ENCODE peak calls at places on chromosome 5, in four cellular contexts. D is endothelial cell of umbilical vein, H is sigmoid colon, G is cardiac muscle cell. F is an unnamed sample.
A peak's percentile ranks its signal among the peaks of the same experiment; 100 is the strongest.

GRCh38 chr5:123855630-123856029 is 343.7 kb downstream of the CSNK1G3 start:
- DNase-seq in H (no peak), G (no peak), D (no peak), F (no peak)

GRCh38 chr5:19492861-19493260 is 495.1 kb downstream of the CDH18 start:
- DNase-seq in D (no peak), H (no peak), G (no peak), F (no peak)

GRCh38 chr5:157994271-157994691 is 135.3 kb upstream of the CLINT1 start:
- DNase-seq in H (no peak), D (no peak), G (no peak), F (no peak)

GRCh38 chr5:103216137-103216536 is 42.4 kb upstream of the MACIR start:
- DNase-seq in H (no peak), G (no peak), D (peak; percentile 59), F (no peak)

GRCh38 chr5:111762895-111763294 is 5.9 kb upstream of the NREP start:
- DNase-seq in D (peak; percentile 68), G (no peak), H (no peak), F (no peak)

GRCh38 chr5:156272139-156272538 is 54.8 kb upstream of the SGCD start:
- DNase-seq in D (no peak), G (no peak), H (no peak), F (no peak)

GRCh38 chr5:7884491-7885273 is 15.7 kb downstream of the MTRR start:
- DNase-seq in G (peak; percentile 60), D (no peak), H (no peak), F (no peak)

GRCh38 chr5:163105456-163105855 is 331.9 kb upstream of the CCNG1 start:
- DNase-seq in H (no peak), G (no peak), D (no peak), F (no peak)

GRCh38 chr5:178790371-178790770 is 59.9 kb upstream of the ZNF354A start:
- DNase-seq in G (no peak), H (peak; percentile 44), D (no peak), F (no peak)

GRCh38 chr5:77607324-77607723 is 31.2 kb downstream of the OTP start:
- DNase-seq in D (no peak), H (no peak), G (no peak), F (no peak)

GRCh38 chr5:154196955-154197652 is 6.6 kb downstream of the GALNT10 start:
- DNase-seq in D (peak; percentile 81), G (peak; percentile 52), H (no peak), F (no peak)

GRCh38 chr5:16464664-16465543 is 696 bp downstream of the ZNF622 start:
- DNase-seq in D (peak; percentile 6), G (no peak), H (no peak), F (peak; percentile 87)

GRCh38 chr5:89105836-89106235 is 222.9 kb upstream of the MEF2C start:
- DNase-seq in D (no peak), G (no peak), H (no peak), F (no peak)

GRCh38 chr5:157459715-157460599 is at the start of gene NIPAL4:
- DNase-seq in G (peak; percentile 38), H (peak; percentile 76), D (no peak), F (peak; percentile 86)

GRCh38 chr5:71586052-71586940 is 844 bp upstream of the MCCC2 start:
- DNase-seq in G (peak; percentile 49), D (peak; percentile 59), H (no peak), F (no peak)

GRCh38 chr5:81297531-81297930 is 3.9 kb upstream of the ZCCHC9 start:
- DNase-seq in D (no peak), G (no peak), H (no peak), F (no peak)

GRCh38 chr5:147539053-147539452 is 29.2 kb upstream of the DPYSL3 start:
- DNase-seq in H (no peak), D (peak; percentile 53), G (no peak), F (no peak)

GRCh38 chr5:131019601-131020315 is 145.3 kb downstream of the HINT1 start:
- DNase-seq in G (no peak), D (no peak), H (no peak), F (no peak)

DNA sequence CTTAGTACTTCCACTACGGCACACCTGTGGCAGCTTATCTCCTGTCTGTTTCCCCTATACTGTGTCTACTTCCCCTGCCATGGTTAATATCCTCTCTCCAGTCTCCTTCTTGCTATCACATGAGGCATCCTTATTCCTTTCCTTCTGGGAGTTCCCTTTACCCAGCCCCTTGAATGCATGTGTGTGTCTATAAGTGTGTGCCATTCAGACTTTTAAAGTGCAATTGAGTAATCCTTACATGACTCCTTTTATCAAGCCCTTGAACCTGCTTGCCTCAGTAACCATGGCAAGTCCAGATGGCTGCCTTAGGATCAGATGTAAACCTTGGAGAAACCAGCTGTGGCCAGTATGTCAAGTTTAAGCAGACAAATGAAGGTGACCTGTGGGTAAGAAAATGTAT is 142.2 kb downstream of the HINT1 start:
- DNase-seq in G (no peak), H (no peak), D (no peak), F (no peak)
- H3K4me1 ChIP-seq in G (no peaks in the 10 kb centered on the region), H (no peaks in the 10 kb centered on the region), D (no peaks in the 10 kb centered on the region), F (no peaks in the 10 kb centered on the region)

GRCh38 chr5:132303589-132303988 is 9.4 kb downstream of the SLC22A4 start:
- DNase-seq in G (no peak), H (no peak), D (no peak), F (no peak)

GRCh38 chr5:132299901-132300300 is 5.7 kb downstream of the SLC22A4 start:
- DNase-seq in D (no peak), G (no peak), H (no peak), F (no peak)

GRCh38 chr5:132300572-132301340 is 6.6 kb downstream of the SLC22A4 start:
- DNase-seq in H (no peak), D (no peak), G (peak; percentile 28), F (no peak)

GRCh38 chr5:132302413-132302812 is 8.2 kb downstream of the SLC22A4 start:
- DNase-seq in G (no peak), D (no peak), H (no peak), F (no peak)

GRCh38 chr5:132301341-132302274 is 7.4 kb downstream of the SLC22A4 start:
- DNase-seq in D (no peak), H (no peak), G (no peak), F (no peak)
- H3K27ac ChIP-seq in D (no peak overlapping the region), H (no peak overlapping the region), G (no peak overlapping the region), F (peak overlapping the region; percentile 1)

DNA sequence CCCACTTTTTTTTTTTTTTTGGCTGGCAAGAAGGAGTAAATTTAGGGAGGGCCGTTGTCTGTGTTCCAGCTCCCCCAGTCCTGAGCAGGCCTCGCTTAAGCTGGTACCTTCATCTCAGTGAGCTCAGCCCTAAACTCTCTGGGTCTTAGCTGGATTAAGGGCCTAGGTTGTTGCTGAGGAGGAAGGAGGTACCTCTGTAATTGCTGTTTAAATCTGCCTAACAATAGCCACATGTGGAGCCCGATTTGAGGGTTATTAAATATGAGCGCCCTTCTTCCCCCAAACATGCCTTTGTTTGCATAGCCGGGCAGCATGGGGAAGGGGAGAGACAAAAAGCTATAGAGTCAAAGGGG is 179.0 kb upstream of the PITX1 start:
- DNase-seq in D (no peak), G (no peak), H (no peak), F (no peak)
- H3K4me1 ChIP-seq in D (peaks cover 16% of the 10 kb centered on the region), G (no peaks in the 10 kb centered on the region), H (peaks cover 38% of the 10 kb centered on the region), F (no peaks in the 10 kb centered on the region)

GRCh38 chr5:143456952-143457547 is 53.6 kb upstream of the NR3C1 start:
- DNase-seq in G (no peak), D (peak; percentile 44), H (no peak), F (no peak)
- H3K27ac ChIP-seq in G (no peak overlapping the region), D (no peak overlapping the region), H (no peak overlapping the region), F (no peak overlapping the region)